ENCODE peak calls at places on chromosome 22, in nine cellular contexts. One of them, this sample, is unnamed.

GRCh38 chr22:44871782-44872181 is 119.4 kb downstream of the ARHGAP8 start:
- DNase-seq in pancreas: peak
- DNase-seq in OCI-LY7: no peak
- DNase-seq in endothelial cell: no peak
- DNase-seq in germinal center: no peak
- DNase-seq in head of caudate nucleus: no peak
- DNase-seq in ecto neural progenitor cell: no peak
- DNase-seq in NCI-H774: no peak
- DNase-seq in amygdala: no peak
- DNase-seq in this sample: no peak

GRCh38 chr22:38213319-38214247 is 11.8 kb downstream of the MAFF start:
- DNase-seq in endothelial cell: no peak
- DNase-seq in ecto neural progenitor cell: no peak
- DNase-seq in germinal center: no peak
- DNase-seq in OCI-LY7: peak
- DNase-seq in head of caudate nucleus: no peak
- DNase-seq in pancreas: no peak
- DNase-seq in amygdala: no peak
- DNase-seq in NCI-H774: no peak
- DNase-seq in this sample: no peak

GRCh38 chr22:27336151-27337090 is 465.1 kb downstream of the MN1 start:
- DNase-seq in NCI-H774: no peak
- DNase-seq in germinal center: no peak
- DNase-seq in head of caudate nucleus: no peak
- DNase-seq in endothelial cell: no peak
- DNase-seq in ecto neural progenitor cell: no peak
- DNase-seq in OCI-LY7: no peak
- DNase-seq in pancreas: no peak
- DNase-seq in amygdala: no peak
- DNase-seq in this sample: no peak

GRCh38 chr22:29917052-29917902 is 34.3 kb downstream of the MTMR3 start:
- DNase-seq in ecto neural progenitor cell: no peak
- DNase-seq in pancreas: no peak
- DNase-seq in OCI-LY7: no peak
- DNase-seq in endothelial cell: no peak
- DNase-seq in NCI-H774: no peak
- DNase-seq in germinal center: no peak
- DNase-seq in amygdala: no peak
- DNase-seq in head of caudate nucleus: no peak
- DNase-seq in this sample: no peak

GRCh38 chr22:38935023-38935422 is 22.4 kb upstream of the APOBEC3A start:
- DNase-seq in endothelial cell: no peak
- DNase-seq in head of caudate nucleus: no peak
- DNase-seq in ecto neural progenitor cell: no peak
- DNase-seq in amygdala: no peak
- DNase-seq in pancreas: peak
- DNase-seq in OCI-LY7: no peak
- DNase-seq in NCI-H774: peak
- DNase-seq in germinal center: no peak
- DNase-seq in this sample: no peak

GRCh38 chr22:23531283-23531921 is 48.7 kb downstream of the IGLL1 start:
- DNase-seq in ecto neural progenitor cell: no peak
- DNase-seq in NCI-H774: no peak
- DNase-seq in OCI-LY7: no peak
- DNase-seq in head of caudate nucleus: no peak
- DNase-seq in amygdala: no peak
- DNase-seq in endothelial cell: no peak
- DNase-seq in germinal center: no peak
- DNase-seq in pancreas: peak
- DNase-seq in this sample: no peak

GRCh38 chr22:36319595-36320497 is 66.9 kb downstream of the APOL1 start:
- DNase-seq in head of caudate nucleus: no peak
- DNase-seq in ecto neural progenitor cell: no peak
- DNase-seq in amygdala: no peak
- DNase-seq in germinal center: no peak
- DNase-seq in pancreas: peak
- DNase-seq in OCI-LY7: no peak
- DNase-seq in endothelial cell: no peak
- DNase-seq in NCI-H774: no peak
- DNase-seq in this sample: no peak

GRCh38 chr22:28670691-28671261 is 8.9 kb downstream of the TTC28 start:
- DNase-seq in germinal center: no peak
- DNase-seq in head of caudate nucleus: no peak
- DNase-seq in OCI-LY7: no peak
- DNase-seq in pancreas: no peak
- DNase-seq in ecto neural progenitor cell: no peak
- DNase-seq in amygdala: no peak
- DNase-seq in endothelial cell: no peak
- DNase-seq in NCI-H774: no peak
- DNase-seq in this sample: no peak

GRCh38 chr22:32204856-32205722 is at the start of gene RFPL2:
- DNase-seq in head of caudate nucleus: peak
- DNase-seq in OCI-LY7: no peak
- DNase-seq in pancreas: peak
- DNase-seq in germinal center: no peak
- DNase-seq in endothelial cell: peak
- DNase-seq in amygdala: peak
- DNase-seq in ecto neural progenitor cell: peak
- DNase-seq in NCI-H774: no peak
- DNase-seq in this sample: no peak

GRCh38 chr22:36928826-36929535 is 15.6 kb downstream of the CSF2RB start:
- DNase-seq in germinal center: no peak
- DNase-seq in NCI-H774: no peak
- DNase-seq in head of caudate nucleus: no peak
- DNase-seq in amygdala: no peak
- DNase-seq in ecto neural progenitor cell: no peak
- DNase-seq in endothelial cell: no peak
- DNase-seq in OCI-LY7: no peak
- DNase-seq in pancreas: no peak
- DNase-seq in this sample: no peak

GRCh38 chr22:22105364-22105763 is 122.8 kb upstream of the TOP3B start:
- DNase-seq in head of caudate nucleus: no peak
- DNase-seq in germinal center: no peak
- DNase-seq in NCI-H774: no peak
- DNase-seq in OCI-LY7: no peak
- DNase-seq in endothelial cell: no peak
- DNase-seq in pancreas: no peak
- DNase-seq in amygdala: no peak
- DNase-seq in ecto neural progenitor cell: no peak
- DNase-seq in this sample: no peak

GRCh38 chr22:41092847-41093371 is 517 bp downstream of the EP300 start:
- DNase-seq in amygdala: no peak
- DNase-seq in NCI-H774: no peak
- DNase-seq in pancreas: no peak
- DNase-seq in endothelial cell: no peak
- DNase-seq in germinal center: peak
- DNase-seq in ecto neural progenitor cell: peak
- DNase-seq in head of caudate nucleus: no peak
- DNase-seq in OCI-LY7: peak
- DNase-seq in this sample: peak

GRCh38 chr22:21634081-21634480 is 1.5 kb downstream of the CCDC116 start:
- DNase-seq in endothelial cell: no peak
- DNase-seq in head of caudate nucleus: no peak
- DNase-seq in OCI-LY7: no peak
- DNase-seq in amygdala: no peak
- DNase-seq in germinal center: no peak
- DNase-seq in ecto neural progenitor cell: no peak
- DNase-seq in pancreas: peak
- DNase-seq in NCI-H774: no peak
- DNase-seq in this sample: no peak